ENCODE peak calls at places on chromosomes 7 and 10, in eight cellular contexts. A, O, Z, T, V, M, B and I are unnamed samples.

GRCh38 chr7:155313082-155313481 is 15.4 kb downstream of the INSIG1 start:
- DNase-seq in A (no peak), O (no peak), Z (no peak), T (no peak), V (no peak), M (no peak), B (no peak), I (no peak)

GRCh38 chr10:13340626-13341370 is 7.3 kb downstream of the SEPHS1 start:
- DNase-seq in A (no peak), O (no peak), Z (no peak), T (no peak), V (peak; percentile 62), M (no peak), B (no peak), I (peak; percentile 49)

GRCh38 chr7:18408461-18408860 is 87.1 kb upstream of the HDAC9 start:
- DNase-seq in A (no peak), O (no peak), Z (no peak), T (no peak), V (no peak), M (peak; percentile 62), B (no peak), I (no peak)

GRCh38 chr7:114243019-114243507 is 171.6 kb upstream of the FOXP2 start:
- DNase-seq in A (no peak), O (peak; percentile 41), Z (no peak), T (peak; percentile 90), V (no peak), M (no peak), B (no peak), I (no peak)

GRCh38 chr7:123522061-123522460 is 12.3 kb downstream of the IQUB start:
- DNase-seq in A (no peak), O (no peak), Z (no peak), T (peak; percentile 82), V (no peak), M (no peak), B (no peak), I (no peak)

GRCh38 chr7:145534301-145534700 is 582.3 kb upstream of the CNTNAP2 start:
- DNase-seq in A (no peak), O (no peak), Z (no peak), T (no peak), V (no peak), M (no peak), B (no peak), I (no peak)

GRCh38 chr7:149633976-149634945 is 136.7 kb upstream of the ZNF746 start:
- DNase-seq in A (no peak), O (no peak), Z (no peak), T (no peak), V (no peak), M (no peak), B (no peak), I (no peak)

GRCh38 chr10:131834152-131834810 is 66.5 kb upstream of the PPP2R2D start:
- DNase-seq in A (no peak), O (no peak), Z (no peak), T (no peak), V (no peak), M (no peak), B (no peak), I (no peak)

GRCh38 chr7:13981070-13981469 is 8.4 kb downstream of the ETV1 start:
- DNase-seq in A (peak; percentile 66), O (peak; percentile 30), Z (peak; percentile 37), T (peak; percentile 89), V (no peak), M (peak; percentile 80), B (peak; percentile 71), I (no peak)

GRCh38 chr7:141475678-141476077 is 75.5 kb upstream of the AGK start:
- DNase-seq in A (no peak), O (no peak), Z (no peak), T (no peak), V (no peak), M (no peak), B (no peak), I (no peak)

GRCh38 chr7:108420482-108420908 is 35.7 kb downstream of the NRCAM start:
- DNase-seq in A (no peak), O (no peak), Z (no peak), T (no peak), V (no peak), M (no peak), B (no peak), I (no peak)

GRCh38 chr10:124942317-124943169 is 620 bp downstream of the ZRANB1 start:
- DNase-seq in A (no peak), O (no peak), Z (no peak), T (no peak), V (no peak), M (no peak), B (no peak), I (no peak)

GRCh38 chr7:91286432-91286831 is 22.2 kb downstream of the FZD1 start:
- DNase-seq in A (no peak), O (peak; percentile 98), Z (no peak), T (no peak), V (no peak), M (no peak), B (no peak), I (no peak)

GRCh38 chr10:86188796-86189558 is 177.6 kb downstream of the GRID1 start:
- DNase-seq in A (no peak), O (no peak), Z (no peak), T (no peak), V (no peak), M (no peak), B (no peak), I (no peak)

GRCh38 chr10:69045441-69046300 is 42.2 kb upstream of the SRGN start:
- DNase-seq in A (no peak), O (no peak), Z (no peak), T (peak; percentile 14), V (peak; percentile 72), M (no peak), B (no peak), I (peak; percentile 93)

GRCh38 chr7:55439627-55440026 is 74.5 kb downstream of the LANCL2 start:
- DNase-seq in A (no peak), O (peak; percentile 15), Z (no peak), T (no peak), V (no peak), M (no peak), B (no peak), I (no peak)

GRCh38 chr7:50663396-50664102 is 98.3 kb upstream of the DDC start:
- DNase-seq in A (no peak), O (no peak), Z (no peak), T (no peak), V (no peak), M (no peak), B (no peak), I (no peak)